ENCODE peak calls at places on chromosomes 3 and 15, in five cellular contexts. Y is gastrocnemius medialis, I is B cell, Q is dorsolateral prefrontal cortex, O is Panc1. D is an unnamed sample.

GRCh38 chr3:25665646-25666136 is 984 bp upstream of the TOP2B start:
- DNase-seq in Q (no peak), I (no peak), Y (no peak), O (no peak), D (no peak)

GRCh38 chr15:69994429-69995201 is 103.1 kb downstream of the TLE3 start:
- DNase-seq in O (no peak), I (peak; percentile 67), Y (no peak), Q (no peak), D (no peak)

GRCh38 chr3:129211772-129212171 is 28.1 kb upstream of the CNBP start:
- DNase-seq in Q (no peak), I (no peak), O (peak; percentile 97), Y (peak; percentile 86), D (no peak)

GRCh38 chr3:157572559-157573270 is 69.5 kb upstream of the VEPH1 start:
- DNase-seq in I (peak; percentile 9), Q (no peak), Y (no peak), O (peak; percentile 32), D (no peak)

GRCh38 chr15:77909131-77909940 is 168.2 kb downstream of the TBC1D2B start:
- DNase-seq in Q (peak; percentile 27), I (no peak), Y (no peak), O (no peak), D (no peak)

GRCh38 chr15:78711638-78712037 is 70.6 kb upstream of the CHRNB4 start:
- DNase-seq in Y (no peak), Q (no peak), O (no peak), I (no peak), D (no peak)

GRCh38 chr3:47301456-47301855 is 18.7 kb downstream of the KLHL18 start:
- DNase-seq in O (no peak), I (no peak), Q (no peak), Y (no peak), D (no peak)

GRCh38 chr3:79767194-79767952 is 425 bp downstream of the ROBO1 start:
- DNase-seq in I (no peak), Y (no peak), Q (no peak), O (no peak), D (no peak)

GRCh38 chr3:128971421-128971820 is 22.5 kb downstream of the CFAP92 start:
- DNase-seq in Q (no peak), I (no peak), Y (peak; percentile 59), O (no peak), D (no peak)

GRCh38 chr3:168888781-168889180 is 774.7 kb downstream of the MECOM start:
- DNase-seq in Q (no peak), I (no peak), Y (no peak), O (no peak), D (no peak)

GRCh38 chr15:66876423-66876730 is 174.3 kb downstream of the SMAD6 start:
- DNase-seq in Y (no peak), Q (no peak), I (no peak), O (no peak), D (no peak)

GRCh38 chr3:73580343-73580742 is 44.4 kb downstream of the PDZRN3 start:
- DNase-seq in I (no peak), Y (no peak), O (no peak), Q (no peak), D (no peak)

GRCh38 chr3:140128217-140129137 is 193.5 kb downstream of the CLSTN2 start:
- DNase-seq in Y (no peak), O (peak; percentile 30), Q (no peak), I (no peak), D (no peak)

GRCh38 chr3:122929188-122929465 is 98.4 kb downstream of the SEMA5B start:
- DNase-seq in O (no peak), Y (no peak), Q (no peak), I (no peak), D (no peak)

GRCh38 chr15:57302640-57303257 is 73.6 kb upstream of the CGNL1 start:
- DNase-seq in O (no peak), Y (no peak), I (no peak), Q (no peak), D (no peak)

GRCh38 chr15:63509933-63510547 is 5.6 kb downstream of the USP3 start:
- DNase-seq in O (peak; percentile 56), Q (no peak), Y (no peak), I (no peak), D (no peak)

GRCh38 chr3:196666001-196666867 is 26.7 kb downstream of the NRROS start:
- DNase-seq in I (no peak), Y (no peak), Q (no peak), O (peak; percentile 89), D (no peak)

GRCh38 chr3:29649815-29650547 is 369.1 kb downstream of the RBMS3 start:
- DNase-seq in O (no peak), I (no peak), Q (no peak), Y (no peak), D (no peak)

GRCh38 chr15:33729648-33730047 is 238.6 kb upstream of the CHRM5 start:
- DNase-seq in Y (no peak), I (no peak), O (no peak), Q (no peak), D (no peak)

GRCh38 chr3:187748050-187748481 is 2.8 kb upstream of the BCL6 start:
- DNase-seq in O (peak; percentile 77), Y (peak; percentile 89), Q (peak; percentile 88), I (peak; percentile 66), D (peak; percentile 87)

GRCh38 chr3:152591448-152592003 is 243.4 kb upstream of the P2RY1 start:
- DNase-seq in Y (no peak), I (no peak), Q (no peak), O (no peak), D (no peak)

GRCh38 chr3:98777801-98778220 is 14.7 kb downstream of the ST3GAL6 start:
- DNase-seq in I (no peak), Q (no peak), Y (no peak), O (no peak), D (no peak)

GRCh38 chr15:24848050-24848449 is 106.7 kb upstream of the SNRPN start:
- DNase-seq in O (no peak), I (no peak), Q (peak; percentile 47), Y (no peak), D (no peak)

GRCh38 chr3:56839784-56840724 is 38.3 kb upstream of the ARHGEF3 start:
- DNase-seq in O (peak; percentile 70), Q (no peak), I (no peak), Y (no peak), D (no peak)

GRCh38 chr3:46096336-46096735 is 69.1 kb upstream of the XCR1 start:
- DNase-seq in Q (no peak), O (no peak), Y (no peak), I (no peak), D (no peak)

GRCh38 chr15:43168192-43169107 is 16.8 kb upstream of the CCNDBP1 start:
- DNase-seq in O (no peak), Y (no peak), I (no peak), Q (no peak), D (no peak)

GRCh38 chr3:72481542-72481941 is 366.7 kb downstream of the SHQ1 start:
- DNase-seq in I (no peak), Q (no peak), Y (no peak), O (no peak), D (no peak)

GRCh38 chr15:48718646-48719045 is 73.1 kb upstream of the FBN1 start:
- DNase-seq in Q (no peak), O (no peak), Y (no peak), I (no peak), D (no peak)

DNA sequence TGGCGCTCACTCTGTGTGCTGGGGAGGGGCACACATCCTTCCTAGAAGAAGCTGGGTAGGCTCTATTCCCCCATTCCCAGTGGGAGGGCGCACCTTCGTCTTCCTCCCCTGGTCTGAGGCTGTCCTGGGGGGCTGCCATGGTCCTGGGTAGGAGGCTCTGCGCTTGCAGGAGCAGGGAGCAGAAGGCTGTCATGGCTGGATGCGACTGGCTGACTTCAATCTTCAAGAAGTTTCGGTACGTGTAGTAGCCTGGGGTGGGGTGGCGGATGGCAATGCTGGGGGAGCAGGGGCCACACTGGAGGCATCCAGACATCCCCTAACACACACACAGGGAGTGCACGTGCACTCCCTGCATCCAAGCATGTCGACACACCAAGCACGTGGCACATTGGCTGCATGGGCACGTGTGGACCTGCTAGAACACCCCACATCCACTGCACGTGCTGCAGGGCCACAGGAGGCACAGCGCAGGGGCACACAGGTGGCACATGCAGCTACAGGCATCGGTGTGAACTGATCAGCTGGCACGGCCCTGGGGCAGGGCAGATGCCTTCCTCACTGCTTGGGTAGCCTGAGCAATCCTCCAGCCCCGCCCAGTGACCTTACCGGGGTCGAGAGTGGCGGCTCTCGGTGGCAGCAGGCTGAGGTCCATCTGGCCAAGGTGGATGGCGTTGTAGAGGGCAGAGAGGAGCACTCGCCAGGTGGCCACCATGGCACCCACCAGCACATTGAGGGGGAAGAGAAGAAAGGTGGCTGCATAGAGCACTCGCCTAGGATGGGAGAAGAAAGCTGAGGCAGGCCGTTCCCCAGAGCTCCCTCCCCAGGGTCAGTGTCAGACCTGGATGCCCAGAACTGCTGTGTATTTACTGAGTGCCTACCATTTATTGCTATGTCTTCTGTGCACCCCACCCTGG is 7.4 kb downstream of the ISLR start:
- DNase-seq in O (no peak), Y (no peak), Q (peak; percentile 33), I (no peak), D (no peak)
- TF ChIP-seq CTCF in O (no peak), Y (no peak), Q (no peak), I (no peak), D (no peak)

GRCh38 chr3:161014997-161015749 is 90.0 kb downstream of the B3GALNT1 start:
- DNase-seq in Q (no peak), I (no peak), O (no peak), Y (no peak), D (no peak)
- TF ChIP-seq CTCF in Q (no peak), I (no peak), O (no peak), Y (no peak), D (no peak)

DNA sequence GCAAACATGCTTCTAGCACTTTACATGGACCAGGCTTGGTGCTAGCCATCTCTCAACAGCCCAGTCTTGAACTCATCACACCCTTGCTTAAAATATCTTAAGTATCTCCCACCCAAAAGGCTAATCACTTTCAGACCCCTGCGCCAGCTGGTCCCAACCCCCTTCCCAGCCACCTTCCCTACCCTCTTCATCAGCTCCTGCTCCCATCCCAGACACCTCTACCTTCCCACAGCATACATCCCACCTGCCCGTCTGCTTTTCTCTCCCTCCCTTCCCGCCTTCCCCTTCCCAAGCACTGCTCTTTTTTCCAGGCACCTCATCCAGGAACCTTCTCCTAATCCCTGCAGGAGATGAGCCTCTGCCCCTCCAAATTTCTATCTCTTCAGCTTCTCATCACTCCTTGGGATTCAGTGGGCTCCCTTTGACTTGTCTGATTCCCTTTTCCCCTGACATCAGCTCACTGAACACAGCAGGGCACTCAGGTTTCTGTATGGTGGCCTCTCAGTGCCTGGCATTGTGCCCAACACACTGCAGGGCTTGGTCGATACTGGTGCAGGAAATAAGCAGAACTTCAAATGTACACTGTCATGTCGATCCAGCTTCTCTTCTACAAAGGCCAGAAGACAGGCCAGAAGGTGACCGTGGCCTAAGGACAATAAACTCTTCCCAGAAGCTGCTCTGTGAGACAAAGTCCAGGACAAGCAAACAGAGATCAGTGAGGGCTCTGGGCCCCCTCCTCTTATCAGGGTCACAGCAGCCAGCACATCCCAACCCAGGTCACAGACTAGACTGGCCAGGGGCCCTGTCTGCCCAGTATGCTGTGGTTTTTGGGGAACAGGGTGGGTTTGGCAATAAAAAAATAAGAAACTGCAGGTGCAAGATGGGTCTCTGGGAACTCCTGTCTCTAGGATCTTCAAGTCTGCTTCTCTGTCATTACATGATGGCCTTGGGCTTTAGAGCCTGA is 2.2 kb upstream of the ITIH1 start:
- DNase-seq in I (no peak), Y (no peak), Q (peak; percentile 19), O (no peak), D (no peak)
- TF ChIP-seq CTCF in I (no peak), Y (no peak), Q (no peak), O (no peak), D (no peak)

DNA sequence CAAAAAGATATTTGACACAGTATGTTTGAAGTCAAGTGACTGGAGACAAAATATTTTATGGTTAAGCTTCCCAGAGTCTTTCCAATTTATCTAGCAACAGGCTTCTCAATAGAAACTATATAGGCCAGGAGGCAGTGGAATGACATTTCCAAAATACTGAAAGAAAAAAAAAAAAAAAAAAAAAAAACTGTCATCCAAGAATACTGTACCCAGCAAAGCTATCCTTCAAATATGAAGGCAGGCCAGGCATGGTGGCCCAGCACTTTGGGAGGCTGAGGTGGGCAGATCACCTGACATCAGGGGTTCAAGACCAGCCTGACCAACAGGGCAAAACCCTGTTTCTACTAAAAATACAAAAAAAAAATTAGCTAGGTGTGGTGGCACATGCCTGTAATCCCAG is 20.9 kb downstream of the NME9 start:
- DNase-seq in Q (no peak), I (no peak), O (no peak), Y (no peak), D (no peak)
- TF ChIP-seq CTCF in Q (no peak), I (no peak), O (no peak), Y (no peak), D (no peak)